ENCODE peak calls at places on chromosomes 3 and 15, in four cellular contexts. One of them, this sample, is unnamed. For H3K4me1, the result is how much of the 10 kb centered on the place peaks cover.

GRCh38 chr3:14472471-14473351 is 67.4 kb downstream of the GRIP2 start:
- DNase-seq in GM12878: no peak
- DNase-seq in H1: no peak
- DNase-seq in HepG2: peak
- DNase-seq in this sample: peak

GRCh38 chr15:68616397-68616796 is 37.6 kb downstream of the CORO2B start:
- DNase-seq in HepG2: no peak
- DNase-seq in H1: no peak
- DNase-seq in GM12878: no peak
- DNase-seq in this sample: no peak

GRCh38 chr15:73321496-73322344 is 47.0 kb downstream of the HCN4 start:
- DNase-seq in GM12878: no peak
- DNase-seq in H1: no peak
- DNase-seq in HepG2: no peak
- DNase-seq in this sample: no peak

GRCh38 chr3:128454310-128454618 is 12.4 kb downstream of the DNAJB8 start:
- DNase-seq in GM12878: no peak
- DNase-seq in HepG2: no peak
- DNase-seq in H1: no peak
- DNase-seq in this sample: no peak

GRCh38 chr3:57068437-57069089 is 8.1 kb downstream of the SPATA12 start:
- DNase-seq in GM12878: peak
- DNase-seq in H1: no peak
- DNase-seq in HepG2: no peak
- DNase-seq in this sample: no peak

GRCh38 chr15:33022629-33023028 is 171.9 kb downstream of the FMN1 start:
- DNase-seq in HepG2: no peak
- DNase-seq in GM12878: no peak
- DNase-seq in H1: peak
- DNase-seq in this sample: no peak

GRCh38 chr3:187695434-187695833 is 6.9 kb downstream of the RTP2 start:
- DNase-seq in GM12878: no peak
- DNase-seq in H1: no peak
- DNase-seq in HepG2: no peak
- DNase-seq in this sample: no peak

GRCh38 chr3:43287514-43287913 is 1.2 kb downstream of the SNRK start:
- DNase-seq in H1: no peak
- DNase-seq in GM12878: no peak
- DNase-seq in HepG2: no peak
- DNase-seq in this sample: no peak

GRCh38 chr3:15064299-15064834 is 748 bp downstream of the MRPS25 start:
- DNase-seq in GM12878: no peak
- DNase-seq in HepG2: no peak
- DNase-seq in H1: no peak
- DNase-seq in this sample: no peak

GRCh38 chr3:152097770-152098169 is 171.0 kb upstream of the MBNL1 start:
- DNase-seq in GM12878: no peak
- DNase-seq in H1: no peak
- DNase-seq in HepG2: no peak
- DNase-seq in this sample: no peak

GRCh38 chr3:146589899-146590508 is 15.1 kb downstream of the PLSCR5 start:
- DNase-seq in H1: no peak
- DNase-seq in GM12878: no peak
- DNase-seq in HepG2: peak
- DNase-seq in this sample: peak
- TF ChIP-seq SUZ12 in H1: no peak
- TF ChIP-seq SUZ12 in GM12878: no peak
- TF ChIP-seq SUZ12 in HepG2: no peak
- TF ChIP-seq SUZ12 in this sample: no peak

DNA sequence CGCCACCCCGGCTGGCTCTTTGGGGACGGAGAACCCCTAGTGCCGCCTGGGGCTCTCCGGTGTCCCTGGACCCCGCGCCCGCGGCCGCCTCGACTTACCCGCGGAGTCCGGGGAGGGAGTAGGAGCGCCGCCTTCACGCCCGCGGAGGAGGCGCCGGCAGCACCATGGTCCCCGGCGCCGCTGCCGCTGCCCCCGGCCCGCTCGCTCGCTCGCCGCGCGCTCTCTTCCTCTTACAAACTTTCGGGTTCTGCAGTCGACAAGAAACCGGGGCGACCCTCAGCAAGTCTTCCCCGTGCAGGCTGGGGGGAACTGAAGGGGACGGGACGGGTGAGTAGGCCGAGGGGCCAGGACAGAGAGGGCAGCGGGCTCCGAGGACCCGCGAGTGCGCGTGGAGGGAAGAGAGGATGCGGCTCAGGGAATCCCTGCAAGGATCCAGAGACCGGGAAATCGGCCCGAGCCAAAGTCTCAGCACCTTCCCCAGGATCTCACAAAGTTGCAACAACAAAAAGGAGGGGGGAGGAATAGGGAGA is 2.0 kb downstream of the FOXP1 start:
- DNase-seq in HepG2: no peak
- DNase-seq in GM12878: no peak
- DNase-seq in H1: peak
- DNase-seq in this sample: peak
- H3K4me1 ChIP-seq in HepG2: half or more
- H3K4me1 ChIP-seq in GM12878: under half
- H3K4me1 ChIP-seq in H1: under half
- H3K4me1 ChIP-seq in this sample: under half

GRCh38 chr15:59378855-59379254 is 6.2 kb upstream of the MYO1E start:
- DNase-seq in GM12878: no peak
- DNase-seq in HepG2: no peak
- DNase-seq in H1: no peak
- DNase-seq in this sample: no peak

GRCh38 chr15:59373215-59373614 is 544 bp upstream of the MYO1E start:
- DNase-seq in GM12878: no peak
- DNase-seq in HepG2: no peak
- DNase-seq in H1: no peak
- DNase-seq in this sample: no peak

GRCh38 chr15:59377940-59378339 is 5.3 kb upstream of the MYO1E start:
- DNase-seq in H1: no peak
- DNase-seq in GM12878: no peak
- DNase-seq in HepG2: no peak
- DNase-seq in this sample: no peak

GRCh38 chr15:59379524-59379923 is 6.9 kb upstream of the MYO1E start:
- DNase-seq in HepG2: no peak
- DNase-seq in GM12878: no peak
- DNase-seq in H1: no peak
- DNase-seq in this sample: no peak

DNA sequence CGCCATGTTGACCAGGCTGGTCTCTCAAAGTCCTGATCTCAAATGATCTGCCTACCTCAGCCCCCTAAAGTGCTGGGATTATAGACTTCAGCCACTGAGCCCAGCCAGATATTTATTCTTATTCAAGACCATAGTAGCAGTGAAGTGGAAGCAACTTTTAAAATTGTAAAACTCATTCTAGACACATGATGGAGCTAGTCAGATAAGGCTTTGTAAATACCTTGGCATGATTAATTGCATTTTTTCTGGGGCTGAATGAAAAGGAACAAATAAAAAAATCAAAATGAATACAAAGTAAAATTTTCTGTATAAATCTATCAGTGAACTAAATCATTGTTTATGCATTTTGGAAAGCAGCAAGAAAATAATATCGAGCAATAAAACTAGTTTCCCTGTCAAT is 4.1 kb upstream of the MYO1E start:
- DNase-seq in GM12878: no peak
- DNase-seq in H1: no peak
- DNase-seq in HepG2: no peak
- DNase-seq in this sample: no peak
- TF ChIP-seq SUZ12 in GM12878: no peak
- TF ChIP-seq SUZ12 in H1: no peak
- TF ChIP-seq SUZ12 in HepG2: no peak
- TF ChIP-seq SUZ12 in this sample: no peak

GRCh38 chr3:3107181-3107580 is 3.0 kb downstream of the IL5RA start:
- DNase-seq in HepG2: no peak
- DNase-seq in GM12878: no peak
- DNase-seq in H1: no peak
- DNase-seq in this sample: no peak
- H3K4me1 ChIP-seq in HepG2: under half
- H3K4me1 ChIP-seq in GM12878: under half
- H3K4me1 ChIP-seq in H1: under half
- H3K4me1 ChIP-seq in this sample: under half